ENCODE peak calls at places on chromosomes 4 and X, in eight cellular contexts. P, Y, L, Q, H, Z, N and G are unnamed samples.
A peak's percentile ranks its signal among the peaks of the same experiment; 100 is the strongest.

GRCh38 chr4:73801692-73802091 is 34.8 kb upstream of the CXCL6 start:
- DNase-seq in P (no peak), Y (no peak), L (no peak), Q (no peak), H (no peak), Z (no peak), N (no peak), G (no peak)

GRCh38 chrX:116490091-116490490 is 27.3 kb upstream of the CT83 start:
- DNase-seq in P (peak; percentile 3), Y (peak; percentile 0), L (no peak), Q (no peak), H (no peak), Z (no peak), N (no peak), G (no peak)

GRCh38 chrX:148940411-148940996 is 440.1 kb downstream of the AFF2 start:
- DNase-seq in P (peak; percentile 65), Y (no peak), L (no peak), Q (no peak), H (no peak), Z (no peak), N (no peak), G (peak; percentile 0)

GRCh38 chrX:150871341-150871811 is 27.1 kb downstream of the CD99L2 start:
- DNase-seq in P (no peak), Y (no peak), L (no peak), Q (no peak), H (no peak), Z (no peak), N (no peak), G (peak; percentile 0)

GRCh38 chrX:30680618-30681017 is 27.4 kb downstream of the GK start:
- DNase-seq in P (no peak), Y (no peak), L (no peak), Q (no peak), H (no peak), Z (no peak), N (no peak), G (no peak)

GRCh38 chr4:184267673-184268573 is 50.2 kb upstream of the ENPP6 start:
- DNase-seq in P (peak; percentile 94), Y (peak; percentile 94), L (peak; percentile 92), Q (peak; percentile 78), H (peak; percentile 22), Z (peak; percentile 70), N (no peak), G (peak; percentile 81)

GRCh38 chrX:118528089-118528753 is 32.6 kb downstream of the DOCK11 start:
- DNase-seq in P (no peak), Y (peak; percentile 31), L (peak; percentile 4), Q (no peak), H (no peak), Z (peak; percentile 41), N (no peak), G (no peak)

GRCh38 chr4:13126976-13127910 is 356.9 kb downstream of the RAB28 start:
- DNase-seq in P (no peak), Y (no peak), L (peak; percentile 13), Q (no peak), H (no peak), Z (no peak), N (no peak), G (no peak)

GRCh38 chr4:13088726-13089658 is 395.1 kb downstream of the RAB28 start:
- DNase-seq in P (no peak), Y (no peak), L (no peak), Q (peak; percentile 18), H (no peak), Z (no peak), N (no peak), G (no peak)

GRCh38 chrX:115233497-115234219 is at the start of gene LRCH2:
- DNase-seq in P (peak; percentile 38), Y (no peak), L (no peak), Q (no peak), H (no peak), Z (no peak), N (peak; percentile 17), G (no peak)

GRCh38 chr4:122117743-122118142 is 34.4 kb upstream of the BLTP1 start:
- DNase-seq in P (peak; percentile 22), Y (no peak), L (no peak), Q (peak; percentile 80), H (no peak), Z (no peak), N (no peak), G (peak; percentile 36)

GRCh38 chrX:19836337-19836736 is 51.1 kb downstream of the SH3KBP1 start:
- DNase-seq in P (no peak), Y (no peak), L (no peak), Q (peak; percentile 14), H (no peak), Z (no peak), N (no peak), G (peak; percentile 78)

GRCh38 chrX:6729581-6729980 is 194.7 kb upstream of the VCX3A start:
- DNase-seq in P (no peak), Y (no peak), L (no peak), Q (no peak), H (no peak), Z (no peak), N (no peak), G (no peak)

GRCh38 chr4:153684182-153685073 is at the start of gene TLR2:
- DNase-seq in P (peak; percentile 9), Y (no peak), L (peak; percentile 63), Q (peak; percentile 38), H (no peak), Z (peak; percentile 67), N (no peak), G (peak; percentile 31)

GRCh38 chr4:137861682-137862081 is 329.4 kb upstream of the PCDH18 start:
- DNase-seq in P (peak; percentile 53), Y (peak; percentile 11), L (peak; percentile 3), Q (peak; percentile 1), H (no peak), Z (no peak), N (no peak), G (no peak)

GRCh38 chr4:102390438-102390837 is 45.2 kb upstream of the SLC39A8 start:
- DNase-seq in P (peak; percentile 44), Y (no peak), L (no peak), Q (peak; percentile 16), H (no peak), Z (no peak), N (no peak), G (no peak)

GRCh38 chr4:25813705-25814104 is 49.1 kb downstream of the SEL1L3 start:
- DNase-seq in P (peak; percentile 79), Y (no peak), L (no peak), Q (peak; percentile 14), H (no peak), Z (no peak), N (no peak), G (no peak)

GRCh38 chr4:103307479-103308042 is 109.4 kb upstream of the CENPE start:
- DNase-seq in P (no peak), Y (no peak), L (no peak), Q (no peak), H (no peak), Z (no peak), N (no peak), G (no peak)

GRCh38 chr4:88008624-88009235 is 1.3 kb downstream of the PKD2 start:
- DNase-seq in P (peak; percentile 31), Y (no peak), L (peak; percentile 39), Q (peak; percentile 21), H (no peak), Z (no peak), N (no peak), G (peak; percentile 55)

GRCh38 chr4:124212835-124213640 is 499.5 kb downstream of the ANKRD50 start:
- DNase-seq in P (peak; percentile 69), Y (no peak), L (no peak), Q (peak; percentile 28), H (no peak), Z (no peak), N (no peak), G (no peak)

GRCh38 chrX:95290455-95290854 is 1394.2 kb upstream of the DIAPH2 start:
- DNase-seq in P (no peak), Y (no peak), L (no peak), Q (no peak), H (no peak), Z (no peak), N (no peak), G (no peak)

GRCh38 chrX:50877310-50877709 is 33.2 kb upstream of the BMP15 start:
- DNase-seq in P (peak; percentile 46), Y (no peak), L (no peak), Q (no peak), H (no peak), Z (no peak), N (no peak), G (no peak)

GRCh38 chr4:12949719-12950118 is 534.4 kb downstream of the RAB28 start:
- DNase-seq in P (no peak), Y (no peak), L (no peak), Q (no peak), H (no peak), Z (no peak), N (no peak), G (no peak)

GRCh38 chr4:26124753-26125236 is 196.0 kb upstream of the RBPJ start:
- DNase-seq in P (no peak), Y (no peak), L (no peak), Q (peak; percentile 41), H (no peak), Z (no peak), N (no peak), G (no peak)

GRCh38 chr4:26176621-26177121 is 144.1 kb upstream of the RBPJ start:
- DNase-seq in P (peak; percentile 56), Y (no peak), L (no peak), Q (no peak), H (no peak), Z (no peak), N (no peak), G (no peak)

GRCh38 chr4:8393593-8394038 is 46.9 kb downstream of the ACOX3 start:
- DNase-seq in P (peak; percentile 97), Y (no peak), L (no peak), Q (peak; percentile 97), H (no peak), Z (no peak), N (peak; percentile 59), G (no peak)

GRCh38 chr4:101790521-101791188 is at the start of gene BANK1:
- DNase-seq in P (peak; percentile 31), Y (peak; percentile 83), L (peak; percentile 79), Q (no peak), H (peak; percentile 62), Z (peak; percentile 32), N (no peak), G (peak; percentile 62)

GRCh38 chr4:151678048-151678853 is 82.6 kb downstream of the GATB start:
- DNase-seq in P (no peak), Y (no peak), L (no peak), Q (no peak), H (peak; percentile 58), Z (no peak), N (no peak), G (peak; percentile 4)

GRCh38 chr4:13176603-13177190 is 307.4 kb downstream of the RAB28 start:
- DNase-seq in P (no peak), Y (no peak), L (no peak), Q (no peak), H (no peak), Z (no peak), N (no peak), G (no peak)

GRCh38 chrX:2401590-2402360 is 99.0 kb downstream of the DHRSX start:
- DNase-seq in P (no peak), Y (no peak), L (no peak), Q (peak; percentile 6), H (no peak), Z (no peak), N (no peak), G (no peak)

GRCh38 chr4:152938237-152938969 is 2.3 kb downstream of the FHDC1 start:
- DNase-seq in P (no peak), Y (no peak), L (peak; percentile 2), Q (no peak), H (no peak), Z (no peak), N (no peak), G (peak; percentile 33)

GRCh38 chrX:47674776-47675175 is 15.8 kb upstream of the UXT start:
- DNase-seq in P (no peak), Y (no peak), L (no peak), Q (no peak), H (no peak), Z (no peak), N (no peak), G (no peak)